ENCODE peak calls at places on chromosomes 11 and 22, in eight cellular contexts. F, B, W, O, E, X, K and C are unnamed samples.

GRCh38 chr11:111606986-111607385 is 4.7 kb downstream of the SIK2 start:
- DNase-seq in F (peak), E (no peak), W (no peak), O (no peak), X (no peak), K (no peak), B (no peak), C (no peak)

GRCh38 chr11:117419915-117420485 is 92.3 kb downstream of the CEP164 start:
- DNase-seq in O (no peak), B (no peak), E (no peak), W (no peak), K (no peak), X (no peak), F (no peak), C (no peak)

GRCh38 chr11:13277719-13278619 is at the start of gene BMAL1:
- DNase-seq in O (peak), F (peak), B (no peak), W (no peak), K (peak), X (peak), E (no peak), C (peak)

GRCh38 chr11:12482839-12483238 is 105.5 kb downstream of the PARVA start:
- DNase-seq in F (no peak), K (peak), W (no peak), B (no peak), O (no peak), X (no peak), E (no peak), C (no peak)

GRCh38 chr11:76601272-76601671 is 69.3 kb downstream of the LRRC32 start:
- DNase-seq in O (no peak), F (no peak), B (no peak), K (peak), X (no peak), E (no peak), W (no peak), C (no peak)

GRCh38 chr11:95296621-95297025 is 65.6 kb upstream of the SESN3 start:
- DNase-seq in E (no peak), O (no peak), W (no peak), B (peak), F (no peak), X (no peak), K (no peak), C (peak)

GRCh38 chr11:80390546-80390945 is 949.7 kb upstream of the TENM4 start:
- DNase-seq in B (no peak), X (no peak), W (no peak), K (no peak), O (no peak), F (no peak), E (no peak), C (no peak)

GRCh38 chr11:62752994-62753735 is 795 bp downstream of the ZBTB3 start:
- DNase-seq in E (no peak), K (no peak), O (no peak), W (no peak), X (no peak), B (no peak), F (no peak), C (no peak)

GRCh38 chr11:96578379-96578778 is 188.6 kb downstream of the JRKL start:
- DNase-seq in E (no peak), O (no peak), K (no peak), X (no peak), B (no peak), W (no peak), F (no peak), C (no peak)

GRCh38 chr11:96334219-96334618 is 8.8 kb downstream of the MAML2 start:
- DNase-seq in X (no peak), B (no peak), F (no peak), E (no peak), W (no peak), O (no peak), K (no peak), C (no peak)

GRCh38 chr11:64654958-64655541 is 64.0 kb downstream of the SLC22A12 start:
- DNase-seq in O (no peak), E (no peak), F (no peak), K (no peak), B (peak), X (no peak), W (no peak), C (peak)

GRCh38 chr11:134244593-134244992 is 8.6 kb downstream of the THYN1 start:
- DNase-seq in E (no peak), W (no peak), O (no peak), F (peak), X (no peak), K (no peak), B (peak), C (no peak)

GRCh38 chr22:44585559-44586121 is 87.6 kb upstream of the RTL6 start:
- DNase-seq in O (peak), E (no peak), F (no peak), X (no peak), K (no peak), B (no peak), W (no peak), C (no peak)

GRCh38 chr11:79314906-79315689 is 125.7 kb downstream of the TENM4 start:
- DNase-seq in K (no peak), W (no peak), X (no peak), B (no peak), O (no peak), F (peak), E (no peak), C (no peak)

GRCh38 chr22:21734540-21735197 is 925 bp downstream of the YPEL1 start:
- DNase-seq in B (peak), O (no peak), W (no peak), K (no peak), F (no peak), X (no peak), E (no peak), C (peak)

GRCh38 chr22:21881841-21882753 is 14.7 kb upstream of the MAPK1 start:
- DNase-seq in F (no peak), X (no peak), E (no peak), B (no peak), W (no peak), O (no peak), K (no peak), C (no peak)

GRCh38 chr11:116276051-116277044 is 496.4 kb downstream of the BUD13 start:
- DNase-seq in K (peak), W (peak), F (peak), O (peak), E (no peak), B (peak), X (peak), C (peak)

GRCh38 chr11:112156153-112156552 is 7.7 kb downstream of the IL18 start:
- DNase-seq in B (no peak), K (no peak), W (no peak), F (peak), O (no peak), E (no peak), X (no peak), C (no peak)

GRCh38 chr11:102436546-102436945 is 16.0 kb downstream of the TMEM123 start:
- DNase-seq in W (no peak), F (peak), E (peak), K (no peak), B (no peak), O (no peak), X (no peak), C (no peak)

GRCh38 chr11:75576445-75577049 is 14.5 kb downstream of the SERPINH1 start:
- DNase-seq in K (peak), F (peak), E (no peak), W (no peak), O (peak), X (no peak), B (peak), C (peak)

GRCh38 chr11:78372114-78372768 is 45.4 kb downstream of the GAB2 start:
- DNase-seq in B (no peak), X (no peak), E (no peak), K (no peak), O (no peak), F (no peak), W (no peak), C (no peak)

GRCh38 chr11:2342557-2342956 is 34.6 kb upstream of the CD81 start:
- DNase-seq in O (no peak), B (no peak), E (no peak), W (no peak), F (no peak), X (no peak), K (no peak), C (no peak)

GRCh38 chr11:120893431-120894206 is 130.3 kb upstream of the TBCEL start:
- DNase-seq in F (no peak), X (no peak), O (no peak), B (no peak), W (no peak), E (no peak), K (no peak), C (no peak)

GRCh38 chr11:15800121-15800800 is 556.1 kb downstream of the SOX6 start:
- DNase-seq in E (no peak), O (peak), F (peak), X (no peak), W (no peak), K (peak), B (no peak), C (no peak)

GRCh38 chr11:86775342-86775741 is 25.0 kb upstream of the PRSS23 start:
- DNase-seq in X (no peak), W (no peak), K (no peak), B (no peak), E (no peak), O (no peak), F (no peak), C (no peak)

GRCh38 chr11:47269002-47269828 is 718 bp upstream of the MADD start:
- DNase-seq in O (peak), X (peak), E (peak), K (peak), B (peak), W (peak), F (peak), C (peak)

GRCh38 chr22:42645341-42645937 is 3.8 kb downstream of the CYB5R3 start:
- DNase-seq in W (no peak), F (no peak), E (no peak), X (no peak), K (peak), O (peak), B (no peak), C (no peak)

GRCh38 chr11:116379185-116379828 is 393.5 kb downstream of the BUD13 start:
- DNase-seq in K (no peak), O (no peak), F (peak), W (no peak), X (peak), B (peak), E (no peak), C (no peak)

GRCh38 chr11:369336-370018 is at the start of gene B4GALNT4:
- DNase-seq in W (no peak), O (peak), K (no peak), X (no peak), F (peak), B (no peak), E (no peak), C (no peak)

GRCh38 chr11:75888391-75888790 is 73.4 kb downstream of the UVRAG start:
- DNase-seq in W (no peak), O (no peak), F (no peak), B (no peak), X (no peak), K (no peak), E (no peak), C (no peak)

GRCh38 chr11:48063424-48063978 is 83.1 kb downstream of the PTPRJ start:
- DNase-seq in E (peak), O (no peak), B (no peak), F (peak), X (peak), W (no peak), K (no peak), C (no peak)